ENCODE peak calls at places on chromosomes 5 and 9, in six cellular contexts. W is fibroblast of lung; B is CD4-positive, alpha-beta T cell; V is stimulated activated naive CD8-positive, alpha-beta T cell treated with anti-CD3 and anti-CD28 coated beads, Interleukin-15, amount 100 ng/mL, for 72 hours; D is amniotic stem cell; Z is activated T-cell treated with anti-CD3 and anti-CD28 coated beads, Interleukin-2, amount 50 U/mL, for 48 hours. J is an unnamed sample.

GRCh38 chr9:87270241-87271234 is 227.1 kb upstream of the DAPK1 start:
- DNase-seq in W (peak), B (no peak), V (no peak), D (no peak), Z (no peak), J (no peak)

GRCh38 chr9:82558855-82559615 is 503.9 kb downstream of the RASEF start:
- DNase-seq in W (peak), B (no peak), V (no peak), D (no peak), Z (no peak), J (no peak)

GRCh38 chr5:51378778-51379652 is 4.2 kb upstream of the ISL1 start:
- DNase-seq in W (peak), B (no peak), V (no peak), D (no peak), Z (no peak), J (no peak)

GRCh38 chr5:79774171-79774854 is 84.7 kb downstream of the CMYA5 start:
- DNase-seq in W (peak), B (no peak), V (no peak), D (no peak), Z (peak), J (no peak)

GRCh38 chr5:113056988-113057387 is 80.4 kb downstream of the DCP2 start:
- DNase-seq in W (no peak), B (no peak), V (no peak), D (no peak), Z (peak), J (no peak)

GRCh38 chr5:142432369-142432863 is 107.6 kb upstream of the SPRY4 start:
- DNase-seq in W (no peak), B (peak), V (peak), D (no peak), Z (peak), J (no peak)

GRCh38 chr5:40359093-40359492 is 320.6 kb upstream of the PTGER4 start:
- DNase-seq in W (no peak), B (no peak), V (no peak), D (no peak), Z (no peak), J (no peak)

GRCh38 chr9:116178481-116179211 is 25.1 kb downstream of the PAPPA start:
- DNase-seq in W (no peak), B (no peak), V (no peak), D (no peak), Z (no peak), J (no peak)

GRCh38 chr5:155883966-155884555 is 442.9 kb upstream of the SGCD start:
- DNase-seq in W (peak), B (no peak), V (no peak), D (no peak), Z (no peak), J (no peak)

GRCh38 chr9:130789747-130790672 is 45.0 kb upstream of the ABL1 start:
- DNase-seq in W (no peak), B (no peak), V (no peak), D (no peak), Z (no peak), J (no peak)

GRCh38 chr5:178234753-178235599 is 2.4 kb upstream of the PHYKPL start:
- DNase-seq in W (peak), B (peak), V (peak), D (peak), Z (peak), J (no peak)

GRCh38 chr9:123929177-123929869 is 603 bp downstream of the DENND1A start:
- DNase-seq in W (no peak), B (peak), V (peak), D (no peak), Z (peak), J (no peak)

GRCh38 chr9:98994226-98995058 is 50.7 kb downstream of the COL15A1 start:
- DNase-seq in W (no peak), B (no peak), V (no peak), D (no peak), Z (peak), J (no peak)

GRCh38 chr9:128818839-128819715 is 777 bp downstream of the ENDOG start:
- DNase-seq in W (no peak), B (no peak), V (peak), D (no peak), Z (peak), J (no peak)

GRCh38 chr5:14790220-14790619 is 81.4 kb downstream of the ANKH start:
- DNase-seq in W (peak), B (no peak), V (no peak), D (no peak), Z (no peak), J (no peak)

GRCh38 chr9:36091028-36091953 is 45.2 kb upstream of the GLIPR2 start:
- DNase-seq in W (peak), B (no peak), V (no peak), D (peak), Z (no peak), J (peak)

GRCh38 chr5:132799392-132799791 is 13.7 kb upstream of the SOWAHA start:
- DNase-seq in W (no peak), B (no peak), V (no peak), D (no peak), Z (no peak), J (no peak)

GRCh38 chr5:51685399-51685798 is 302.2 kb downstream of the ISL1 start:
- DNase-seq in W (no peak), B (no peak), V (no peak), D (no peak), Z (no peak), J (no peak)

GRCh38 chr9:19441730-19442129 is 32.9 kb downstream of the ACER2 start:
- DNase-seq in W (no peak), B (no peak), V (no peak), D (no peak), Z (no peak), J (no peak)

GRCh38 chr5:125717209-125717608 is 706.0 kb upstream of the GRAMD2B start:
- DNase-seq in W (peak), B (no peak), V (no peak), D (peak), Z (no peak), J (peak)

GRCh38 chr9:130983283-130983670 is 25.7 kb upstream of the LAMC3 start:
- DNase-seq in W (no peak), B (no peak), V (no peak), D (no peak), Z (no peak), J (no peak)

GRCh38 chr5:125655156-125655555 is 768.1 kb upstream of the GRAMD2B start:
- DNase-seq in W (no peak), B (no peak), V (no peak), D (no peak), Z (no peak), J (no peak)

GRCh38 chr5:36875051-36875788 is 1.3 kb upstream of the NIPBL start:
- DNase-seq in W (peak), B (peak), V (peak), D (peak), Z (peak), J (no peak)

GRCh38 chr9:110173322-110173642 is 34.7 kb downstream of the C9orf152 start:
- DNase-seq in W (no peak), B (no peak), V (no peak), D (no peak), Z (no peak), J (no peak)

GRCh38 chr9:16754662-16755061 is 115.8 kb downstream of the BNC2 start:
- DNase-seq in W (no peak), B (no peak), V (no peak), D (no peak), Z (no peak), J (no peak)

GRCh38 chr5:87829214-87829551 is 416.5 kb upstream of the CCNH start:
- DNase-seq in W (peak), B (no peak), V (no peak), D (no peak), Z (no peak), J (no peak)

GRCh38 chr9:115715656-115716055 is 437.9 kb upstream of the PAPPA start:
- DNase-seq in W (no peak), B (no peak), V (no peak), D (no peak), Z (no peak), J (no peak)

GRCh38 chr9:95024097-95024671 is 293.3 kb downstream of the FANCC start:
- DNase-seq in W (no peak), B (no peak), V (no peak), D (no peak), Z (no peak), J (no peak)

GRCh38 chr9:10274156-10274555 is 338.6 kb downstream of the PTPRD start:
- DNase-seq in W (no peak), B (no peak), V (no peak), D (no peak), Z (no peak), J (no peak)

GRCh38 chr9:135753391-135754105 is 51.6 kb downstream of the KCNT1 start:
- DNase-seq in W (no peak), B (no peak), V (no peak), D (no peak), Z (no peak), J (no peak)

GRCh38 chr5:154479160-154479943 is 1.3 kb upstream of the HAND1 start:
- DNase-seq in W (no peak), B (no peak), V (no peak), D (no peak), Z (peak), J (no peak)

GRCh38 chr9:113886471-113886870 is 10.4 kb downstream of the ZNF618 start:
- DNase-seq in W (no peak), B (no peak), V (no peak), D (no peak), Z (no peak), J (no peak)

GRCh38 chr9:94867281-94867841 is 140.9 kb downstream of the AOPEP start:
- DNase-seq in W (peak), B (no peak), V (no peak), D (peak), Z (no peak), J (no peak)

GRCh38 chr5:6175172-6175855 is 203.0 kb downstream of the MED10 start:
- DNase-seq in W (no peak), B (no peak), V (no peak), D (no peak), Z (no peak), J (no peak)

GRCh38 chr5:180291943-180292831 is at the start of gene MAPK9:
- DNase-seq in W (peak), B (peak), V (peak), D (peak), Z (peak), J (no peak)

GRCh38 chr5:54259090-54259489 is 51.3 kb downstream of the ARL15 start:
- DNase-seq in W (peak), B (no peak), V (no peak), D (no peak), Z (no peak), J (no peak)

GRCh38 chr5:155023320-155023719 is 9.8 kb downstream of the KIF4B start:
- DNase-seq in W (no peak), B (no peak), V (no peak), D (no peak), Z (no peak), J (no peak)

GRCh38 chr5:32088214-32088613 is 85.9 kb downstream of the GOLPH3 start:
- DNase-seq in W (no peak), B (no peak), V (no peak), D (no peak), Z (no peak), J (no peak)

GRCh38 chr9:114900937-114901802 is 29.2 kb downstream of the TNFSF8 start:
- DNase-seq in W (peak), B (no peak), V (no peak), D (no peak), Z (no peak), J (no peak)

J was measured in BJ.